ENCODE peak calls at places on chromosomes 6 and 20, in ten cellular contexts. One of them, this sample, is unnamed.

GRCh38 chr20:1124416-1124815 is 6.0 kb downstream of the PSMF1 start:
- DNase-seq in stomach: no peak
- DNase-seq in tibial nerve: no peak
- DNase-seq in sigmoid colon: no peak
- DNase-seq in H1: no peak
- DNase-seq in K562: no peak
- DNase-seq in suprapubic skin: no peak
- DNase-seq in HepG2: no peak
- DNase-seq in upper lobe of left lung: no peak
- DNase-seq in A549: no peak
- DNase-seq in this sample: no peak

GRCh38 chr6:4817551-4817950 is 41.3 kb downstream of the CDYL start:
- DNase-seq in sigmoid colon: no peak
- DNase-seq in stomach: no peak
- DNase-seq in tibial nerve: no peak
- DNase-seq in K562: no peak
- DNase-seq in A549: no peak
- DNase-seq in upper lobe of left lung: no peak
- DNase-seq in suprapubic skin: no peak
- DNase-seq in H1: no peak
- DNase-seq in HepG2: no peak
- DNase-seq in this sample: no peak

GRCh38 chr20:19928379-19929360 is 88.5 kb upstream of the NAA20 start:
- DNase-seq in tibial nerve: no peak
- DNase-seq in suprapubic skin: no peak
- DNase-seq in H1: no peak
- DNase-seq in K562: no peak
- DNase-seq in upper lobe of left lung: no peak
- DNase-seq in sigmoid colon: no peak
- DNase-seq in A549: no peak
- DNase-seq in HepG2: no peak
- DNase-seq in stomach: peak
- DNase-seq in this sample: no peak

GRCh38 chr6:8180327-8181161 is 78.2 kb upstream of the EEF1E1 start:
- DNase-seq in sigmoid colon: no peak
- DNase-seq in tibial nerve: no peak
- DNase-seq in upper lobe of left lung: peak
- DNase-seq in H1: no peak
- DNase-seq in suprapubic skin: no peak
- DNase-seq in A549: no peak
- DNase-seq in K562: no peak
- DNase-seq in HepG2: no peak
- DNase-seq in stomach: no peak
- DNase-seq in this sample: no peak

GRCh38 chr6:170139531-170139930 is 151.3 kb downstream of the DLL1 start:
- DNase-seq in HepG2: no peak
- DNase-seq in H1: no peak
- DNase-seq in K562: no peak
- DNase-seq in sigmoid colon: peak
- DNase-seq in suprapubic skin: peak
- DNase-seq in upper lobe of left lung: peak
- DNase-seq in stomach: no peak
- DNase-seq in tibial nerve: no peak
- DNase-seq in A549: no peak
- DNase-seq in this sample: peak

GRCh38 chr20:63280929-63281545 is 8.4 kb downstream of the ARFGAP1 start:
- DNase-seq in H1: no peak
- DNase-seq in HepG2: no peak
- DNase-seq in upper lobe of left lung: peak
- DNase-seq in A549: peak
- DNase-seq in suprapubic skin: no peak
- DNase-seq in tibial nerve: no peak
- DNase-seq in sigmoid colon: no peak
- DNase-seq in stomach: no peak
- DNase-seq in K562: no peak
- DNase-seq in this sample: no peak

GRCh38 chr6:5294392-5295211 is 33.3 kb downstream of the FARS2 start:
- DNase-seq in suprapubic skin: no peak
- DNase-seq in H1: no peak
- DNase-seq in tibial nerve: no peak
- DNase-seq in sigmoid colon: no peak
- DNase-seq in A549: no peak
- DNase-seq in stomach: no peak
- DNase-seq in HepG2: no peak
- DNase-seq in K562: peak
- DNase-seq in upper lobe of left lung: no peak
- DNase-seq in this sample: no peak

GRCh38 chr6:117118490-117118889 is 146.9 kb upstream of the VGLL2 start:
- DNase-seq in H1: no peak
- DNase-seq in K562: no peak
- DNase-seq in tibial nerve: no peak
- DNase-seq in A549: no peak
- DNase-seq in upper lobe of left lung: no peak
- DNase-seq in suprapubic skin: no peak
- DNase-seq in HepG2: no peak
- DNase-seq in sigmoid colon: no peak
- DNase-seq in stomach: no peak
- DNase-seq in this sample: no peak

GRCh38 chr6:157534134-157534871 is 153.3 kb downstream of the ZDHHC14 start:
- DNase-seq in H1: no peak
- DNase-seq in K562: no peak
- DNase-seq in A549: no peak
- DNase-seq in HepG2: no peak
- DNase-seq in suprapubic skin: no peak
- DNase-seq in stomach: no peak
- DNase-seq in tibial nerve: no peak
- DNase-seq in upper lobe of left lung: no peak
- DNase-seq in sigmoid colon: no peak
- DNase-seq in this sample: no peak

GRCh38 chr20:49572857-49573256 is 4.9 kb upstream of the PTGIS start:
- DNase-seq in A549: no peak
- DNase-seq in H1: no peak
- DNase-seq in stomach: no peak
- DNase-seq in upper lobe of left lung: no peak
- DNase-seq in tibial nerve: no peak
- DNase-seq in K562: no peak
- DNase-seq in suprapubic skin: peak
- DNase-seq in HepG2: no peak
- DNase-seq in sigmoid colon: peak
- DNase-seq in this sample: peak

GRCh38 chr20:49578436-49578835 is 10.5 kb upstream of the PTGIS start:
- DNase-seq in tibial nerve: no peak
- DNase-seq in HepG2: no peak
- DNase-seq in sigmoid colon: peak
- DNase-seq in A549: no peak
- DNase-seq in upper lobe of left lung: no peak
- DNase-seq in stomach: no peak
- DNase-seq in K562: no peak
- DNase-seq in H1: no peak
- DNase-seq in suprapubic skin: peak
- DNase-seq in this sample: no peak

GRCh38 chr20:49579195-49579594 is 11.3 kb upstream of the PTGIS start:
- DNase-seq in A549: no peak
- DNase-seq in K562: no peak
- DNase-seq in HepG2: no peak
- DNase-seq in tibial nerve: no peak
- DNase-seq in stomach: no peak
- DNase-seq in H1: no peak
- DNase-seq in suprapubic skin: peak
- DNase-seq in sigmoid colon: peak
- DNase-seq in upper lobe of left lung: no peak
- DNase-seq in this sample: no peak

GRCh38 chr20:49573900-49574416 is 6.0 kb upstream of the PTGIS start:
- DNase-seq in tibial nerve: no peak
- DNase-seq in sigmoid colon: peak
- DNase-seq in upper lobe of left lung: no peak
- DNase-seq in K562: no peak
- DNase-seq in suprapubic skin: peak
- DNase-seq in HepG2: no peak
- DNase-seq in A549: no peak
- DNase-seq in H1: no peak
- DNase-seq in stomach: no peak
- DNase-seq in this sample: no peak

GRCh38 chr20:49575551-49576060 is 7.7 kb upstream of the PTGIS start:
- DNase-seq in sigmoid colon: peak
- DNase-seq in tibial nerve: peak
- DNase-seq in stomach: peak
- DNase-seq in upper lobe of left lung: no peak
- DNase-seq in K562: no peak
- DNase-seq in suprapubic skin: peak
- DNase-seq in H1: no peak
- DNase-seq in HepG2: no peak
- DNase-seq in A549: peak
- DNase-seq in this sample: peak
- TF ChIP-seq EP300 in sigmoid colon: no peak
- TF ChIP-seq EP300 in tibial nerve: peak
- TF ChIP-seq EP300 in stomach: no peak
- TF ChIP-seq EP300 in upper lobe of left lung: no peak
- TF ChIP-seq EP300 in K562: no peak
- TF ChIP-seq EP300 in suprapubic skin: no peak
- TF ChIP-seq EP300 in H1: no peak
- TF ChIP-seq EP300 in HepG2: no peak
- TF ChIP-seq EP300 in A549: no peak
- TF ChIP-seq EP300 in this sample: no peak

GRCh38 chr20:4011226-4011975 is 4.0 kb downstream of the RNF24 start:
- DNase-seq in K562: no peak
- DNase-seq in HepG2: no peak
- DNase-seq in upper lobe of left lung: no peak
- DNase-seq in suprapubic skin: no peak
- DNase-seq in H1: no peak
- DNase-seq in A549: no peak
- DNase-seq in stomach: no peak
- DNase-seq in sigmoid colon: no peak
- DNase-seq in tibial nerve: no peak
- DNase-seq in this sample: no peak

GRCh38 chr20:4016349-4017050 is 1.1 kb upstream of the RNF24 start:
- DNase-seq in suprapubic skin: no peak
- DNase-seq in A549: no peak
- DNase-seq in sigmoid colon: no peak
- DNase-seq in H1: no peak
- DNase-seq in HepG2: no peak
- DNase-seq in tibial nerve: no peak
- DNase-seq in stomach: no peak
- DNase-seq in K562: no peak
- DNase-seq in upper lobe of left lung: no peak
- DNase-seq in this sample: no peak

GRCh38 chr20:4013041-4013440 is 2.3 kb downstream of the RNF24 start:
- DNase-seq in suprapubic skin: no peak
- DNase-seq in HepG2: no peak
- DNase-seq in H1: no peak
- DNase-seq in upper lobe of left lung: no peak
- DNase-seq in stomach: no peak
- DNase-seq in K562: no peak
- DNase-seq in sigmoid colon: no peak
- DNase-seq in A549: no peak
- DNase-seq in tibial nerve: no peak
- DNase-seq in this sample: no peak

GRCh38 chr20:4012631-4013030 is 2.7 kb downstream of the RNF24 start:
- DNase-seq in tibial nerve: no peak
- DNase-seq in K562: peak
- DNase-seq in stomach: no peak
- DNase-seq in A549: no peak
- DNase-seq in H1: no peak
- DNase-seq in HepG2: no peak
- DNase-seq in upper lobe of left lung: no peak
- DNase-seq in suprapubic skin: no peak
- DNase-seq in sigmoid colon: no peak
- DNase-seq in this sample: no peak

GRCh38 chr20:4014031-4014474 is 1.3 kb downstream of the RNF24 start:
- DNase-seq in stomach: peak
- DNase-seq in suprapubic skin: no peak
- DNase-seq in HepG2: peak
- DNase-seq in upper lobe of left lung: no peak
- DNase-seq in H1: no peak
- DNase-seq in A549: peak
- DNase-seq in K562: peak
- DNase-seq in sigmoid colon: no peak
- DNase-seq in tibial nerve: no peak
- DNase-seq in this sample: peak
- TF ChIP-seq CTCF in stomach: peak
- TF ChIP-seq CTCF in suprapubic skin: peak
- TF ChIP-seq CTCF in HepG2: peak
- TF ChIP-seq CTCF in upper lobe of left lung: peak
- TF ChIP-seq CTCF in H1: peak
- TF ChIP-seq CTCF in A549: peak
- TF ChIP-seq CTCF in K562: peak
- TF ChIP-seq CTCF in sigmoid colon: peak
- TF ChIP-seq CTCF in tibial nerve: peak
- TF ChIP-seq CTCF in this sample: peak

DNA sequence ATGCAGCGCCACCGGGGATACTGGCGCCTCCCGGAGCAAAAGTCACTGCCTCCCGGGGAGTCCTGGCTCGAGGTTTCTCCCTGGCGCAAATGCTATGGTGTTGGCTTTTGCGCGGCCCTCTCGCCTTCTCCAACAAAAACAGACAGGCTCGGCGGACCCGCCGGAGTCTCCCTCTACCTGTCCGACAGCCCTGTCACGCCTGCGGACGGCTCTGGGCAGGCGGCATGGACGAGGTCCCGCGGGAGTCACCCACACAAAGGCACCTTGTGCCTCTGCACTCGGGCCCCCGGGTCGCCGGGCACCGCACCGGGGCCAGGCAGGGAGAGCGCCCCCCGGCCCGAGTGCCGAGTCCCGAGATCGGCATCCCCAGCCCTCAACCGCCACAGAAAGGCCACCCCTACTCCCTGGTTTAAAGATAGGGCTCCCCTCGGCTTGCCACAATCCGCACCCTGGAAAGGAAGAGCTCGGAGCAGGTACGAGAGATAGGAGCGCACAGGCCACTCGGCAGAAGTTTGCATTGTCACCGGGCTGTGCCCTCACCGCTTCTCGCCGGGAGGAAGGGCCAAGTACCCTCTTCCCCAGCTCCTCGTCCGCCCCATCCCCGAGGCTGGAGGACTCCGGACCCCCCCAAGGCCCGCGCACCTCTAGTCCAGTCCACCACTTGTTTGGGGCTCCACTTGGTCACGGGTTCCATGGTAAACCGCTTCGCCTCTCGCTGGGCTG is 903 bp downstream of the CNKSR3 start:
- DNase-seq in A549: no peak
- DNase-seq in upper lobe of left lung: peak
- DNase-seq in HepG2: peak
- DNase-seq in H1: no peak
- DNase-seq in K562: peak
- DNase-seq in suprapubic skin: peak
- DNase-seq in tibial nerve: no peak
- DNase-seq in stomach: peak
- DNase-seq in sigmoid colon: peak
- DNase-seq in this sample: peak
- TF ChIP-seq EP300 in A549: no peak
- TF ChIP-seq EP300 in upper lobe of left lung: no peak
- TF ChIP-seq EP300 in HepG2: no peak
- TF ChIP-seq EP300 in H1: no peak
- TF ChIP-seq EP300 in K562: no peak
- TF ChIP-seq EP300 in suprapubic skin: no peak
- TF ChIP-seq EP300 in tibial nerve: no peak
- TF ChIP-seq EP300 in stomach: no peak
- TF ChIP-seq EP300 in sigmoid colon: no peak
- TF ChIP-seq EP300 in this sample: no peak

DNA sequence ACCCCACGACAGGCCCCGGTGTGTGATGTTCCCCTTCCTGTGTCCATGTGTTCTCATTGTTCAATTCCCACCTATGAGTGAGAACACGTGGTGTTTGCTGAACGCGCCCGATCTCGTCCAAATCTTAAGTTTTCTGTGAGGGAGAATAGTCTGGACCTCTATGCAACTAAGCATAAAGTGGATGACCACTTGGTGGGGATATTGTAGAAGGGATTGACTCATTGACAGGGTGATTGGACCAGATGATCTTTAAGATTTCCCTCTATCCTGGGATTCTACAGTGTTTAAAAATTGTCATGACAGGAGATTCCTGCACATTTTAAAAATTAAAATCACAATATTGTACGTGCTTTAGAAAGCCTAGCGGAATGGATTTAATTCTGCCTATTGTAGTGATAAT is 141.3 kb downstream of the TRMT11 start:
- DNase-seq in stomach: no peak
- DNase-seq in tibial nerve: no peak
- DNase-seq in sigmoid colon: no peak
- DNase-seq in H1: no peak
- DNase-seq in upper lobe of left lung: no peak
- DNase-seq in suprapubic skin: no peak
- DNase-seq in K562: no peak
- DNase-seq in HepG2: no peak
- DNase-seq in A549: peak
- DNase-seq in this sample: no peak
- TF ChIP-seq CTCF in stomach: no peak
- TF ChIP-seq CTCF in tibial nerve: no peak
- TF ChIP-seq CTCF in sigmoid colon: no peak
- TF ChIP-seq CTCF in H1: peak
- TF ChIP-seq CTCF in upper lobe of left lung: no peak
- TF ChIP-seq CTCF in suprapubic skin: no peak
- TF ChIP-seq CTCF in K562: peak
- TF ChIP-seq CTCF in HepG2: peak
- TF ChIP-seq CTCF in A549: no peak
- TF ChIP-seq CTCF in this sample: no peak

This sample was measured in ovary.